ENCODE peak calls at places on chromosome 3, in ten cellular contexts. One of them, this sample, is unnamed.

GRCh38 chr3:192170659-192171058 is 556.7 kb downstream of the FGF12 start:
- DNase-seq in IMR-90: no peak
- DNase-seq in progenitor cell of endocrine pancreas: no peak
- DNase-seq in gastrocnemius medialis: no peak
- DNase-seq in cardiac muscle cell: no peak
- DNase-seq in A549: no peak
- DNase-seq in vagina: no peak
- DNase-seq in ovary: no peak
- DNase-seq in choroid plexus epithelial cell: no peak
- DNase-seq in body of pancreas: no peak
- DNase-seq in this sample: no peak

GRCh38 chr3:97884724-97885123 is 62.9 kb downstream of the CRYBG3 start:
- DNase-seq in cardiac muscle cell: no peak
- DNase-seq in ovary: no peak
- DNase-seq in progenitor cell of endocrine pancreas: no peak
- DNase-seq in body of pancreas: no peak
- DNase-seq in A549: no peak
- DNase-seq in IMR-90: no peak
- DNase-seq in vagina: no peak
- DNase-seq in choroid plexus epithelial cell: no peak
- DNase-seq in gastrocnemius medialis: no peak
- DNase-seq in this sample: no peak

GRCh38 chr3:115148142-115148790 is 1.2 kb upstream of the ZBTB20 start:
- DNase-seq in body of pancreas: no peak
- DNase-seq in ovary: no peak
- DNase-seq in cardiac muscle cell: peak
- DNase-seq in vagina: no peak
- DNase-seq in choroid plexus epithelial cell: peak
- DNase-seq in IMR-90: peak
- DNase-seq in gastrocnemius medialis: no peak
- DNase-seq in A549: no peak
- DNase-seq in progenitor cell of endocrine pancreas: no peak
- DNase-seq in this sample: no peak

GRCh38 chr3:13762931-13763330 is 116.9 kb downstream of the WNT7A start:
- DNase-seq in choroid plexus epithelial cell: no peak
- DNase-seq in gastrocnemius medialis: no peak
- DNase-seq in progenitor cell of endocrine pancreas: no peak
- DNase-seq in vagina: no peak
- DNase-seq in IMR-90: no peak
- DNase-seq in ovary: no peak
- DNase-seq in A549: no peak
- DNase-seq in cardiac muscle cell: no peak
- DNase-seq in body of pancreas: no peak
- DNase-seq in this sample: no peak

GRCh38 chr3:12230406-12230805 is 58.5 kb upstream of the PPARG start:
- DNase-seq in body of pancreas: no peak
- DNase-seq in IMR-90: no peak
- DNase-seq in cardiac muscle cell: no peak
- DNase-seq in gastrocnemius medialis: no peak
- DNase-seq in vagina: no peak
- DNase-seq in ovary: no peak
- DNase-seq in choroid plexus epithelial cell: no peak
- DNase-seq in progenitor cell of endocrine pancreas: no peak
- DNase-seq in A549: no peak
- DNase-seq in this sample: no peak

GRCh38 chr3:8972614-8973013 is 9.3 kb upstream of the RAD18 start:
- DNase-seq in cardiac muscle cell: peak
- DNase-seq in progenitor cell of endocrine pancreas: no peak
- DNase-seq in vagina: no peak
- DNase-seq in body of pancreas: no peak
- DNase-seq in ovary: no peak
- DNase-seq in IMR-90: peak
- DNase-seq in choroid plexus epithelial cell: peak
- DNase-seq in gastrocnemius medialis: no peak
- DNase-seq in A549: no peak
- DNase-seq in this sample: no peak

GRCh38 chr3:32420138-32420981 is 28.7 kb downstream of the CMTM7 start:
- DNase-seq in ovary: no peak
- DNase-seq in vagina: no peak
- DNase-seq in progenitor cell of endocrine pancreas: peak
- DNase-seq in A549: peak
- DNase-seq in choroid plexus epithelial cell: peak
- DNase-seq in cardiac muscle cell: peak
- DNase-seq in gastrocnemius medialis: no peak
- DNase-seq in body of pancreas: peak
- DNase-seq in IMR-90: peak
- DNase-seq in this sample: no peak

GRCh38 chr3:23421811-23422510 is 218.8 kb downstream of the UBE2E2 start:
- DNase-seq in progenitor cell of endocrine pancreas: no peak
- DNase-seq in choroid plexus epithelial cell: no peak
- DNase-seq in vagina: no peak
- DNase-seq in cardiac muscle cell: peak
- DNase-seq in A549: no peak
- DNase-seq in body of pancreas: no peak
- DNase-seq in IMR-90: peak
- DNase-seq in ovary: no peak
- DNase-seq in gastrocnemius medialis: no peak
- DNase-seq in this sample: no peak

GRCh38 chr3:4805662-4806061 is 173.6 kb upstream of the BHLHE40 start:
- DNase-seq in body of pancreas: no peak
- DNase-seq in IMR-90: no peak
- DNase-seq in progenitor cell of endocrine pancreas: no peak
- DNase-seq in ovary: no peak
- DNase-seq in choroid plexus epithelial cell: no peak
- DNase-seq in gastrocnemius medialis: no peak
- DNase-seq in vagina: no peak
- DNase-seq in A549: no peak
- DNase-seq in cardiac muscle cell: no peak
- DNase-seq in this sample: no peak

GRCh38 chr3:188367741-188368140 is 213.8 kb downstream of the LPP start:
- DNase-seq in IMR-90: no peak
- DNase-seq in cardiac muscle cell: no peak
- DNase-seq in choroid plexus epithelial cell: no peak
- DNase-seq in progenitor cell of endocrine pancreas: no peak
- DNase-seq in A549: no peak
- DNase-seq in ovary: no peak
- DNase-seq in vagina: no peak
- DNase-seq in gastrocnemius medialis: no peak
- DNase-seq in body of pancreas: no peak
- DNase-seq in this sample: no peak

GRCh38 chr3:113166719-113167492 is 44.5 kb upstream of the BOC start:
- DNase-seq in gastrocnemius medialis: peak
- DNase-seq in IMR-90: peak
- DNase-seq in ovary: peak
- DNase-seq in choroid plexus epithelial cell: peak
- DNase-seq in cardiac muscle cell: peak
- DNase-seq in progenitor cell of endocrine pancreas: no peak
- DNase-seq in body of pancreas: peak
- DNase-seq in vagina: no peak
- DNase-seq in A549: no peak
- DNase-seq in this sample: peak

GRCh38 chr3:141561426-141562034 is 74.7 kb downstream of the RASA2 start:
- DNase-seq in gastrocnemius medialis: no peak
- DNase-seq in A549: no peak
- DNase-seq in IMR-90: peak
- DNase-seq in choroid plexus epithelial cell: peak
- DNase-seq in progenitor cell of endocrine pancreas: peak
- DNase-seq in cardiac muscle cell: peak
- DNase-seq in vagina: no peak
- DNase-seq in ovary: no peak
- DNase-seq in body of pancreas: peak
- DNase-seq in this sample: peak

GRCh38 chr3:160485931-160486330 is 36.3 kb upstream of the TRIM59 start:
- DNase-seq in IMR-90: no peak
- DNase-seq in A549: peak
- DNase-seq in choroid plexus epithelial cell: no peak
- DNase-seq in body of pancreas: no peak
- DNase-seq in cardiac muscle cell: peak
- DNase-seq in gastrocnemius medialis: no peak
- DNase-seq in progenitor cell of endocrine pancreas: no peak
- DNase-seq in vagina: no peak
- DNase-seq in ovary: no peak
- DNase-seq in this sample: no peak

GRCh38 chr3:148330486-148330885 is 367.2 kb upstream of the AGTR1 start:
- DNase-seq in A549: no peak
- DNase-seq in IMR-90: no peak
- DNase-seq in gastrocnemius medialis: no peak
- DNase-seq in progenitor cell of endocrine pancreas: no peak
- DNase-seq in ovary: no peak
- DNase-seq in choroid plexus epithelial cell: no peak
- DNase-seq in body of pancreas: no peak
- DNase-seq in cardiac muscle cell: no peak
- DNase-seq in vagina: no peak
- DNase-seq in this sample: no peak

GRCh38 chr3:186220886-186221285 is 112.0 kb upstream of the ETV5 start:
- DNase-seq in cardiac muscle cell: no peak
- DNase-seq in A549: no peak
- DNase-seq in gastrocnemius medialis: peak
- DNase-seq in progenitor cell of endocrine pancreas: no peak
- DNase-seq in choroid plexus epithelial cell: peak
- DNase-seq in IMR-90: no peak
- DNase-seq in ovary: no peak
- DNase-seq in vagina: no peak
- DNase-seq in body of pancreas: peak
- DNase-seq in this sample: no peak

GRCh38 chr3:14318638-14319037 is 83.8 kb upstream of the SLC6A6 start:
- DNase-seq in gastrocnemius medialis: no peak
- DNase-seq in IMR-90: no peak
- DNase-seq in vagina: no peak
- DNase-seq in choroid plexus epithelial cell: no peak
- DNase-seq in progenitor cell of endocrine pancreas: no peak
- DNase-seq in cardiac muscle cell: no peak
- DNase-seq in A549: no peak
- DNase-seq in body of pancreas: no peak
- DNase-seq in ovary: no peak
- DNase-seq in this sample: no peak

GRCh38 chr3:56761887-56762605 is 39.7 kb downstream of the ARHGEF3 start:
- DNase-seq in gastrocnemius medialis: no peak
- DNase-seq in choroid plexus epithelial cell: no peak
- DNase-seq in progenitor cell of endocrine pancreas: no peak
- DNase-seq in IMR-90: peak
- DNase-seq in body of pancreas: no peak
- DNase-seq in cardiac muscle cell: peak
- DNase-seq in ovary: no peak
- DNase-seq in A549: no peak
- DNase-seq in vagina: peak
- DNase-seq in this sample: no peak

GRCh38 chr3:16665282-16665741 is 60.1 kb upstream of the DAZL start:
- DNase-seq in progenitor cell of endocrine pancreas: no peak
- DNase-seq in A549: peak
- DNase-seq in IMR-90: no peak
- DNase-seq in ovary: no peak
- DNase-seq in cardiac muscle cell: peak
- DNase-seq in gastrocnemius medialis: no peak
- DNase-seq in choroid plexus epithelial cell: peak
- DNase-seq in vagina: no peak
- DNase-seq in body of pancreas: no peak
- DNase-seq in this sample: no peak

GRCh38 chr3:100537646-100538338 is 45.4 kb downstream of the TMEM45A start:
- DNase-seq in progenitor cell of endocrine pancreas: no peak
- DNase-seq in IMR-90: no peak
- DNase-seq in vagina: no peak
- DNase-seq in body of pancreas: no peak
- DNase-seq in A549: no peak
- DNase-seq in choroid plexus epithelial cell: no peak
- DNase-seq in cardiac muscle cell: no peak
- DNase-seq in gastrocnemius medialis: no peak
- DNase-seq in ovary: no peak
- DNase-seq in this sample: no peak
- TF ChIP-seq CTCF in progenitor cell of endocrine pancreas: no peak
- TF ChIP-seq CTCF in IMR-90: no peak
- TF ChIP-seq CTCF in vagina: no peak
- TF ChIP-seq CTCF in body of pancreas: no peak
- TF ChIP-seq CTCF in A549: no peak
- TF ChIP-seq CTCF in choroid plexus epithelial cell: no peak
- TF ChIP-seq CTCF in cardiac muscle cell: no peak
- TF ChIP-seq CTCF in gastrocnemius medialis: no peak
- TF ChIP-seq CTCF in ovary: no peak
- TF ChIP-seq CTCF in this sample: no peak

GRCh38 chr3:129023909-129024308 is 22.8 kb downstream of the EFCC1 start:
- DNase-seq in A549: peak
- DNase-seq in progenitor cell of endocrine pancreas: no peak
- DNase-seq in body of pancreas: peak
- DNase-seq in choroid plexus epithelial cell: peak
- DNase-seq in ovary: peak
- DNase-seq in IMR-90: peak
- DNase-seq in vagina: no peak
- DNase-seq in gastrocnemius medialis: no peak
- DNase-seq in cardiac muscle cell: no peak
- DNase-seq in this sample: no peak
- TF ChIP-seq CTCF in A549: peak
- TF ChIP-seq CTCF in progenitor cell of endocrine pancreas: peak
- TF ChIP-seq CTCF in body of pancreas: peak
- TF ChIP-seq CTCF in choroid plexus epithelial cell: peak
- TF ChIP-seq CTCF in ovary: no peak
- TF ChIP-seq CTCF in IMR-90: peak
- TF ChIP-seq CTCF in vagina: no peak
- TF ChIP-seq CTCF in gastrocnemius medialis: no peak
- TF ChIP-seq CTCF in cardiac muscle cell: peak
- TF ChIP-seq CTCF in this sample: no peak

GRCh38 chr3:10504161-10505049 is 981 bp downstream of the ATP2B2 start:
- DNase-seq in body of pancreas: no peak
- DNase-seq in progenitor cell of endocrine pancreas: no peak
- DNase-seq in ovary: no peak
- DNase-seq in A549: no peak
- DNase-seq in vagina: no peak
- DNase-seq in gastrocnemius medialis: no peak
- DNase-seq in IMR-90: no peak
- DNase-seq in cardiac muscle cell: no peak
- DNase-seq in choroid plexus epithelial cell: no peak
- DNase-seq in this sample: no peak
- TF ChIP-seq CTCF in body of pancreas: no peak
- TF ChIP-seq CTCF in progenitor cell of endocrine pancreas: peak
- TF ChIP-seq CTCF in ovary: no peak
- TF ChIP-seq CTCF in A549: no peak
- TF ChIP-seq CTCF in vagina: no peak
- TF ChIP-seq CTCF in gastrocnemius medialis: no peak
- TF ChIP-seq CTCF in IMR-90: no peak
- TF ChIP-seq CTCF in cardiac muscle cell: no peak
- TF ChIP-seq CTCF in choroid plexus epithelial cell: no peak
- TF ChIP-seq CTCF in this sample: no peak

DNA sequence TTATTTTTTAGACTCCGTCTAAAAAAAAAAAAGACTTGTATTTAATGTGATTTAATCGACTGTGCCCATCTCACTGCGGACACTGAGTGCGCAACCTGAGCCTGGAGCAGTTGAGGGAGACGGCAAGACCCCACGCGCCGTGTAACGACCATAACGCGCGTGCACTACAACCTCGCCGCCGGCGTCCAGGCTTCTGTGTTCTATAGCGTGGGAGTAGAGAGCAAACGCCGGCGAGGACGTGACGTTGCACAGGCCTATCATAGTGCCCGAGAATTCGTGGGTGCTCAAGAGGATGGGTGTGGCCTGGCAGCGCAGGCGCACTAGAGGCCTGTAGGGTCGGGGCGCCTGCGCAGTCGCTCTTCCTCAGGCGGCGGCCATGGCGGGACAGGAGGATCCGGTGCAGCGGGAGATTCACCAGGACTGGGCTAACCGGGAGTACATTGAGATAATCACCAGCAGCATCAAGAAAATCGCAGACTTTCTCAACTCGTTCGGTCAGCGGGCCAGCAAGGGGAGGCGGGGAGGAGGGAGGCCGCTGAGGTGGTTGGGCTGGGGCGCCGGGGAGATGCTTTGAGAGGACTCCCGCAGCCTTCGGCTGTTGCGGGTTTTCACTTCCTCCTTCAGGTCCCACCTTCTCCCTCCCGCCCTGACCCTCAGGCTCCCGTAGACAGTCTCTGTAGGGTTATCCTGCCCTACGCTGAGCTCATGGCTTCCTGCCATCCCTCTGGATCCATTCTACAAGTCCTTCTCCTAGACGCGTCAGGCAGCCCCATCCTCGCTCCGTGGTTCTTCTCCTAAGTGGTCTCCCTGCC is at the start of gene BRK1:
- DNase-seq in choroid plexus epithelial cell: peak
- DNase-seq in progenitor cell of endocrine pancreas: peak
- DNase-seq in ovary: peak
- DNase-seq in IMR-90: peak
- DNase-seq in gastrocnemius medialis: peak
- DNase-seq in cardiac muscle cell: peak
- DNase-seq in body of pancreas: peak
- DNase-seq in A549: peak
- DNase-seq in vagina: peak
- DNase-seq in this sample: peak
- TF ChIP-seq CTCF in choroid plexus epithelial cell: no peak
- TF ChIP-seq CTCF in progenitor cell of endocrine pancreas: no peak
- TF ChIP-seq CTCF in ovary: no peak
- TF ChIP-seq CTCF in IMR-90: no peak
- TF ChIP-seq CTCF in gastrocnemius medialis: no peak
- TF ChIP-seq CTCF in cardiac muscle cell: no peak
- TF ChIP-seq CTCF in body of pancreas: no peak
- TF ChIP-seq CTCF in A549: no peak
- TF ChIP-seq CTCF in vagina: no peak
- TF ChIP-seq CTCF in this sample: no peak

This sample was measured in endothelial cell.